ENCODE peak calls at places on chromosomes 16 and 17, in nine cellular contexts. G is cardiac fibroblast, Y is tibial artery, K is heart right ventricle, X is SK-N-SH, P is uterus, V is body of pancreas, T is GM12865, H is fibroblast of lung. S is an unnamed sample.

GRCh38 chr16:75701361-75701760 is at the start of gene DUXB:
- DNase-seq in T (no peak), H (no peak), P (no peak), X (no peak), V (no peak), K (no peak), Y (no peak), G (no peak), S (no peak)

GRCh38 chr16:65342231-65342866 is 220.5 kb upstream of the CDH11 start:
- DNase-seq in V (no peak), K (no peak), Y (no peak), X (no peak), T (no peak), P (no peak), H (peak), G (no peak), S (no peak)

GRCh38 chr17:11986179-11986938 is 10.9 kb downstream of the ZNF18 start:
- DNase-seq in Y (peak), X (no peak), V (no peak), T (no peak), K (peak), H (peak), G (no peak), P (no peak), S (no peak)

GRCh38 chr17:33434841-33435240 is 141.7 kb upstream of the ASIC2 start:
- DNase-seq in T (no peak), K (no peak), H (no peak), G (no peak), P (no peak), X (no peak), Y (no peak), V (no peak), S (no peak)

GRCh38 chr16:31094088-31094423 is 541 bp downstream of the VKORC1 start:
- DNase-seq in G (peak), X (peak), K (no peak), V (no peak), H (peak), Y (no peak), P (no peak), T (no peak), S (no peak)

GRCh38 chr17:74680941-74681340 is 31.8 kb downstream of the CD300LF start:
- DNase-seq in K (no peak), H (no peak), T (no peak), X (no peak), P (no peak), Y (no peak), G (no peak), V (no peak), S (no peak)

GRCh38 chr16:80988756-80989155 is 17.9 kb downstream of the CMC2 start:
- DNase-seq in G (no peak), P (no peak), K (no peak), Y (no peak), X (no peak), H (no peak), T (no peak), V (no peak), S (no peak)

GRCh38 chr16:83615131-83615530 is 192.6 kb upstream of the HSBP1 start:
- DNase-seq in Y (no peak), H (peak), X (no peak), T (no peak), G (peak), V (no peak), P (no peak), K (no peak), S (no peak)

GRCh38 chr16:12395266-12395665 is 408.4 kb downstream of the CPPED1 start:
- DNase-seq in G (peak), X (no peak), Y (no peak), P (no peak), T (no peak), H (peak), K (no peak), V (no peak), S (no peak)

GRCh38 chr17:47837401-47838039 is 3.6 kb downstream of the SCRN2 start:
- DNase-seq in G (no peak), X (no peak), V (no peak), T (no peak), H (peak), Y (no peak), K (no peak), P (no peak), S (no peak)

GRCh38 chr17:72118588-72119279 is 2.1 kb upstream of the SOX9 start:
- DNase-seq in G (peak), H (peak), X (peak), P (no peak), Y (peak), T (peak), V (peak), K (peak), S (no peak)

GRCh38 chr16:75238853-75239371 is 12.5 kb downstream of the BCAR1 start:
- DNase-seq in Y (peak), X (peak), K (peak), T (no peak), G (no peak), V (peak), H (no peak), P (no peak), S (no peak)

GRCh38 chr17:57539528-57540301 is 205.4 kb downstream of the CCDC182 start:
- DNase-seq in G (no peak), P (no peak), V (no peak), X (no peak), H (no peak), T (no peak), Y (no peak), K (no peak), S (no peak)

GRCh38 chr17:73772107-73772705 is 128.0 kb upstream of the SDK2 start:
- DNase-seq in P (no peak), V (no peak), K (no peak), X (no peak), T (no peak), G (no peak), H (no peak), Y (no peak), S (no peak)

GRCh38 chr16:81532491-81533174 is 88.0 kb downstream of the CMIP start:
- DNase-seq in T (no peak), X (no peak), G (no peak), H (no peak), P (no peak), Y (no peak), V (peak), K (no peak), S (no peak)

GRCh38 chr16:85557083-85557975 is 55.8 kb upstream of the GSE1 start:
- DNase-seq in P (peak), Y (peak), H (no peak), K (no peak), X (peak), T (peak), G (no peak), V (peak), S (no peak)

GRCh38 chr16:85556456-85557082 is 56.6 kb upstream of the GSE1 start:
- DNase-seq in P (peak), G (no peak), V (peak), K (peak), X (peak), H (peak), Y (peak), T (peak), S (no peak)

GRCh38 chr16:85560932-85561247 is 52.2 kb upstream of the GSE1 start:
- DNase-seq in H (no peak), X (no peak), T (no peak), K (no peak), V (no peak), Y (no peak), P (no peak), G (no peak), S (no peak)

GRCh38 chr16:85555549-85556455 is 57.3 kb upstream of the GSE1 start:
- DNase-seq in X (peak), H (no peak), T (peak), Y (no peak), V (peak), G (peak), P (peak), K (peak), S (no peak)

DNA sequence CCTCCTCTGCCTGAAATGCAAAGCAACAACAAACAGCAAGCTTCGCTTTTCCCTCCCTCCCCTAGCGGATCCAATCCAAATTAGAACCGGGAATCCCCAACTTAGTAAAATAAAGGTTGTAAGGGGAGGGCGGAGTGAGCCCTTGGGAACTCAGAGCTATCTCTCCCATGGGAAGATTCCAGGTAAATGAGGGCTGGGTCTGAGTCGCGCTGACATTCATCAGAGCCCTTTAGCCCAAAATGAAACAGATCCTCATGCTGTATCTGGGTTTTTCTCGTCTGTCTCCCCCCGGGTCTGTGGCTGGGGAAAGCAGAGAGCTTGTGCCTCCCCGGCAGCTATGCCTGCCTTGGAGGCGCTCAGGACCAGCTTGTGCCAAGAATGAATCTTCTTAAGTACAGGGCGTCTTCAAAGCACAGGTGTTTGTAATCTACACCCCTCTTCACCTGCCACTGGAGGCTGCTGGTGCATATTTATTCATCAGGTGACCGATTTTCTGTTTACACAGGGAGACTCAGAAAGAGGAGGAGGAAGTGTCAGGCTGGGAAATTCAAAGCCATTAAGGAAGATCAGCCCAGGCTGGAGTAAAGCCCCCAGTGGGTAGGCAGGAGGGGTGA is 55.0 kb upstream of the GSE1 start:
- DNase-seq in X (no peak), V (peak), G (no peak), K (no peak), T (peak), Y (no peak), P (no peak), H (no peak), S (no peak)
- TF ChIP-seq CTCF in X (no peak), V (peak), G (no peak), K (peak), T (no peak), Y (no peak), P (no peak), H (no peak), S (no peak)

GRCh38 chr17:22270381-22270780 is 578.1 kb downstream of the KCNJ18 start:
- DNase-seq in Y (no peak), X (no peak), K (no peak), G (no peak), T (no peak), H (no peak), P (no peak), V (no peak), S (no peak)

GRCh38 chr17:22268214-22268911 is 576.0 kb downstream of the KCNJ18 start:
- DNase-seq in T (no peak), G (no peak), X (peak), Y (no peak), H (no peak), P (no peak), K (no peak), V (no peak), S (no peak)

GRCh38 chr17:22266231-22266630 is 573.9 kb downstream of the KCNJ18 start:
- DNase-seq in V (no peak), K (no peak), G (no peak), X (peak), P (no peak), Y (no peak), T (no peak), H (no peak), S (no peak)

GRCh38 chr17:22267019-22267418 is 574.7 kb downstream of the KCNJ18 start:
- DNase-seq in X (no peak), G (no peak), V (no peak), Y (no peak), K (no peak), H (no peak), P (no peak), T (no peak), S (no peak)

DNA sequence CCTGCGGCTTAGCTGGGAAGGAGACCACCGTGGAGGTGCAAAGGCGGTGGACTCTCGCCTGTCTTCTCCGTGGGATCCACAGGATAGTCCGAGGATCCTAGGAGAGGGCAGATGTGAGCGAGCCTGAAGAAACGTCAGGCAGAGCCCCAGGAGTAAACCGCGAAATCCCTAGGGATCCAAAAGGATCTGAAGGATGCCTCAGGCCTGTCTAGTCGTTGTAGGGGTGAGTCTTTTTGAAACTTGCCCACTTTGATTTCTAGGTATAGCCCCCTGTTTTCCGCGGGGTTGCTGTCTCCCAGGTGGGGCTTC is 576.5 kb downstream of the KCNJ18 start:
- DNase-seq in Y (no peak), T (no peak), H (no peak), P (no peak), K (no peak), X (no peak), G (no peak), V (no peak), S (no peak)
- H3K4me3 ChIP-seq in Y (no peak), T (no peak), H (no peak), P (no peak), K (no peak), X (no peak), G (no peak), V (no peak), S (no peak)

GRCh38 chr17:39576187-39576586 is 31.5 kb downstream of the NEUROD2 start:
- DNase-seq in H (no peak), X (peak), Y (no peak), V (no peak), G (no peak), K (no peak), P (no peak), T (peak), S (no peak)
- TF ChIP-seq CTCF in H (peak), X (peak), Y (peak), V (peak), G (peak), K (peak), P (no peak), T (peak), S (peak)

GRCh38 chr17:45820052-45820780 is 24.5 kb upstream of the SPPL2C start:
- DNase-seq in X (no peak), K (no peak), Y (no peak), V (no peak), T (no peak), H (no peak), G (no peak), P (no peak), S (no peak)

GRCh38 chr17:45818708-45819107 is 26.0 kb upstream of the SPPL2C start:
- DNase-seq in T (no peak), G (no peak), V (no peak), H (no peak), P (no peak), K (no peak), Y (no peak), X (no peak), S (no peak)

GRCh38 chr17:45818041-45818440 is 26.6 kb upstream of the SPPL2C start:
- DNase-seq in H (no peak), Y (no peak), T (no peak), P (no peak), K (no peak), V (no peak), G (no peak), X (no peak), S (no peak)

GRCh38 chr17:45823598-45823997 is 21.1 kb upstream of the SPPL2C start:
- DNase-seq in Y (no peak), P (no peak), V (no peak), X (no peak), K (no peak), G (no peak), H (no peak), T (no peak), S (no peak)

DNA sequence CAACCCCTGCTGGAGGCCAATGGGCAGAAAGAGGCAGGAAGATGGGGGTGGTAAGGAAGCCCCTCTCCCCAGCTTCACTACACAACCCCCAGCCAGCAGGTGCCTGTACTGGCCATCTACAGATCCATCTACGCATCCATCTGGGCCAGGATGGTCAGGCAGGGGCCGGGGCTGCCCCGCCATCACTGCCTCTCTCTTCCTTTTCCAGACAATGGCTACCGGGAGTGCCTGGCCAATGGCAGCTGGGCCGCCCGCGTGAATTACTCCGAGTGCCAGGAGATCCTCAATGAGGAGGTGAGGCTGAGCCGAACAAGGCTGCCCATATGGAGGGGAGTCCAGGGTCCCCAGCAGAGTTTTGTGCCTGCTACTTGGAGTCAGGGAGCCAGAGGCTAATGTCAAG is 23.5 kb upstream of the SPPL2C start:
- DNase-seq in G (no peak), H (no peak), X (no peak), Y (no peak), V (no peak), P (no peak), K (no peak), T (no peak), S (no peak)
- H3K4me3 ChIP-seq in G (no peak), H (no peak), X (no peak), Y (no peak), V (no peak), P (no peak), K (no peak), T (no peak), S (no peak)

GRCh38 chr16:78727536-78727935 is 628.1 kb downstream of the WWOX start:
- DNase-seq in K (no peak), Y (no peak), P (no peak), G (no peak), X (no peak), H (no peak), T (no peak), V (no peak), S (no peak)
- TF ChIP-seq CTCF in K (no peak), Y (no peak), P (no peak), G (no peak), X (no peak), H (no peak), T (no peak), V (no peak), S (no peak)

GRCh38 chr17:38357488-38358123 is 6.0 kb downstream of the SOCS7 start:
- DNase-seq in Y (no peak), H (no peak), X (peak), G (no peak), V (no peak), P (no peak), T (no peak), K (no peak), S (no peak)

GRCh38 chr17:38364741-38365140 is 13.1 kb downstream of the SOCS7 start:
- DNase-seq in H (no peak), P (no peak), G (no peak), K (no peak), V (no peak), X (no peak), T (no peak), Y (no peak), S (no peak)

GRCh38 chr17:38363016-38363415 is 11.4 kb downstream of the SOCS7 start:
- DNase-seq in T (no peak), K (no peak), H (no peak), Y (no peak), G (no peak), P (no peak), X (no peak), V (no peak), S (no peak)

GRCh38 chr17:38358586-38359513 is 7.2 kb downstream of the SOCS7 start:
- DNase-seq in K (no peak), H (peak), Y (no peak), X (no peak), V (no peak), G (no peak), P (no peak), T (no peak), S (peak)

GRCh38 chr17:38361700-38362465 is 10.2 kb downstream of the SOCS7 start:
- DNase-seq in X (no peak), Y (no peak), V (no peak), K (no peak), G (no peak), T (no peak), P (no peak), H (peak), S (no peak)
- H3K4me3 ChIP-seq in X (no peak), Y (no peak), V (no peak), K (no peak), G (no peak), T (no peak), P (no peak), H (no peak), S (no peak)

GRCh38 chr17:1487939-1488825 is 4.3 kb downstream of the MYO1C start:
- DNase-seq in K (peak), P (peak), G (peak), H (peak), V (peak), T (peak), Y (peak), X (peak), S (peak)
- TF ChIP-seq CTCF in K (peak), P (peak), G (no peak), H (no peak), V (no peak), T (no peak), Y (no peak), X (no peak), S (no peak)

S was measured in AG09309.